ENCODE peak calls at places on chromosome 5, in four cellular contexts. One of them, this sample, is unnamed.

GRCh38 chr5:41240985-41241384 is 27.7 kb upstream of the C6 start:
- DNase-seq in CD4-positive, alpha-beta T cell: no peak
- DNase-seq in caudate nucleus: no peak
- DNase-seq in naive thymus-derived CD4-positive, alpha-beta T cell: no peak
- DNase-seq in this sample: no peak

GRCh38 chr5:42995152-42995751 is 44.9 kb downstream of the ANXA2R start:
- DNase-seq in CD4-positive, alpha-beta T cell: no peak
- DNase-seq in caudate nucleus: no peak
- DNase-seq in naive thymus-derived CD4-positive, alpha-beta T cell: no peak
- DNase-seq in this sample: peak

GRCh38 chr5:150593996-150594395 is 46.5 kb upstream of the SYNPO start:
- DNase-seq in CD4-positive, alpha-beta T cell: no peak
- DNase-seq in naive thymus-derived CD4-positive, alpha-beta T cell: no peak
- DNase-seq in caudate nucleus: no peak
- DNase-seq in this sample: no peak

GRCh38 chr5:154559398-154560276 is 81.6 kb upstream of the HAND1 start:
- DNase-seq in caudate nucleus: no peak
- DNase-seq in naive thymus-derived CD4-positive, alpha-beta T cell: no peak
- DNase-seq in CD4-positive, alpha-beta T cell: no peak
- DNase-seq in this sample: no peak

GRCh38 chr5:32563614-32564013 is 21.7 kb upstream of the SUB1 start:
- DNase-seq in CD4-positive, alpha-beta T cell: no peak
- DNase-seq in naive thymus-derived CD4-positive, alpha-beta T cell: no peak
- DNase-seq in caudate nucleus: no peak
- DNase-seq in this sample: no peak

GRCh38 chr5:177601126-177601525 is 1.2 kb downstream of the B4GALT7 start:
- DNase-seq in CD4-positive, alpha-beta T cell: no peak
- DNase-seq in naive thymus-derived CD4-positive, alpha-beta T cell: no peak
- DNase-seq in caudate nucleus: no peak
- DNase-seq in this sample: no peak

GRCh38 chr5:77926337-77926736 is 150.2 kb upstream of the TBCA start:
- DNase-seq in CD4-positive, alpha-beta T cell: no peak
- DNase-seq in naive thymus-derived CD4-positive, alpha-beta T cell: no peak
- DNase-seq in caudate nucleus: no peak
- DNase-seq in this sample: no peak

GRCh38 chr5:128121679-128122078 is 38.1 kb downstream of the SLC12A2 start:
- DNase-seq in naive thymus-derived CD4-positive, alpha-beta T cell: no peak
- DNase-seq in CD4-positive, alpha-beta T cell: no peak
- DNase-seq in caudate nucleus: no peak
- DNase-seq in this sample: peak

GRCh38 chr5:93595420-93596136 is 12.6 kb downstream of the NR2F1 start:
- DNase-seq in naive thymus-derived CD4-positive, alpha-beta T cell: no peak
- DNase-seq in caudate nucleus: no peak
- DNase-seq in CD4-positive, alpha-beta T cell: no peak
- DNase-seq in this sample: no peak

GRCh38 chr5:179293276-179293675 is 52.0 kb downstream of the ADAMTS2 start:
- DNase-seq in naive thymus-derived CD4-positive, alpha-beta T cell: no peak
- DNase-seq in caudate nucleus: no peak
- DNase-seq in CD4-positive, alpha-beta T cell: no peak
- DNase-seq in this sample: peak

GRCh38 chr5:176714067-176714466 is 66.8 kb downstream of the TSPAN17 start:
- DNase-seq in caudate nucleus: no peak
- DNase-seq in naive thymus-derived CD4-positive, alpha-beta T cell: no peak
- DNase-seq in CD4-positive, alpha-beta T cell: no peak
- DNase-seq in this sample: peak

GRCh38 chr5:168670881-168671575 is 91.9 kb upstream of the PANK3 start:
- DNase-seq in CD4-positive, alpha-beta T cell: no peak
- DNase-seq in caudate nucleus: no peak
- DNase-seq in naive thymus-derived CD4-positive, alpha-beta T cell: no peak
- DNase-seq in this sample: no peak

GRCh38 chr5:139903805-139904565 is 108.4 kb downstream of the PSD2 start:
- DNase-seq in CD4-positive, alpha-beta T cell: no peak
- DNase-seq in caudate nucleus: peak
- DNase-seq in naive thymus-derived CD4-positive, alpha-beta T cell: no peak
- DNase-seq in this sample: no peak

GRCh38 chr5:132877938-132878337 is 4.5 kb downstream of the LEAP2 start:
- DNase-seq in caudate nucleus: no peak
- DNase-seq in naive thymus-derived CD4-positive, alpha-beta T cell: no peak
- DNase-seq in CD4-positive, alpha-beta T cell: no peak
- DNase-seq in this sample: no peak

GRCh38 chr5:73908440-73908839 is 282.4 kb downstream of the ARHGEF28 start:
- DNase-seq in caudate nucleus: no peak
- DNase-seq in naive thymus-derived CD4-positive, alpha-beta T cell: no peak
- DNase-seq in CD4-positive, alpha-beta T cell: no peak
- DNase-seq in this sample: peak

GRCh38 chr5:73940026-73940425 is 314.0 kb downstream of the ARHGEF28 start:
- DNase-seq in CD4-positive, alpha-beta T cell: no peak
- DNase-seq in caudate nucleus: no peak
- DNase-seq in naive thymus-derived CD4-positive, alpha-beta T cell: no peak
- DNase-seq in this sample: no peak

GRCh38 chr5:175795959-175796358 is 75.4 kb upstream of the CPLX2 start:
- DNase-seq in naive thymus-derived CD4-positive, alpha-beta T cell: no peak
- DNase-seq in CD4-positive, alpha-beta T cell: no peak
- DNase-seq in caudate nucleus: no peak
- DNase-seq in this sample: no peak

GRCh38 chr5:1761453-1761755 is 38.2 kb downstream of the MRPL36 start:
- DNase-seq in naive thymus-derived CD4-positive, alpha-beta T cell: no peak
- DNase-seq in CD4-positive, alpha-beta T cell: no peak
- DNase-seq in caudate nucleus: no peak
- DNase-seq in this sample: no peak

GRCh38 chr5:68683632-68684035 is 410.2 kb upstream of the SLC30A5 start:
- DNase-seq in CD4-positive, alpha-beta T cell: no peak
- DNase-seq in naive thymus-derived CD4-positive, alpha-beta T cell: no peak
- DNase-seq in caudate nucleus: no peak
- DNase-seq in this sample: peak

GRCh38 chr5:136016945-136017530 is 11.8 kb upstream of the TGFBI start:
- DNase-seq in naive thymus-derived CD4-positive, alpha-beta T cell: no peak
- DNase-seq in CD4-positive, alpha-beta T cell: no peak
- DNase-seq in caudate nucleus: no peak
- DNase-seq in this sample: peak

GRCh38 chr5:125348936-125349335 is 602.5 kb upstream of the ZNF608 start:
- DNase-seq in naive thymus-derived CD4-positive, alpha-beta T cell: no peak
- DNase-seq in CD4-positive, alpha-beta T cell: no peak
- DNase-seq in caudate nucleus: no peak
- DNase-seq in this sample: no peak

GRCh38 chr5:62395210-62395950 is 8.3 kb downstream of the DIMT1 start:
- DNase-seq in caudate nucleus: no peak
- DNase-seq in CD4-positive, alpha-beta T cell: no peak
- DNase-seq in naive thymus-derived CD4-positive, alpha-beta T cell: no peak
- DNase-seq in this sample: peak

GRCh38 chr5:152546493-152546892 is 141.4 kb upstream of the NMUR2 start:
- DNase-seq in naive thymus-derived CD4-positive, alpha-beta T cell: no peak
- DNase-seq in caudate nucleus: no peak
- DNase-seq in CD4-positive, alpha-beta T cell: no peak
- DNase-seq in this sample: peak

GRCh38 chr5:92946546-92946945 is 634.5 kb downstream of the NR2F1-AS1 start:
- DNase-seq in naive thymus-derived CD4-positive, alpha-beta T cell: no peak
- DNase-seq in caudate nucleus: no peak
- DNase-seq in CD4-positive, alpha-beta T cell: no peak
- DNase-seq in this sample: no peak

GRCh38 chr5:57770029-57770428 is 287.4 kb upstream of the ACTBL2 start:
- DNase-seq in caudate nucleus: no peak
- DNase-seq in naive thymus-derived CD4-positive, alpha-beta T cell: no peak
- DNase-seq in CD4-positive, alpha-beta T cell: no peak
- DNase-seq in this sample: no peak

GRCh38 chr5:175715627-175716522 is 58.0 kb downstream of the HRH2 start:
- DNase-seq in naive thymus-derived CD4-positive, alpha-beta T cell: no peak
- DNase-seq in CD4-positive, alpha-beta T cell: no peak
- DNase-seq in caudate nucleus: no peak
- DNase-seq in this sample: no peak

GRCh38 chr5:112637343-112637742 is 100.3 kb upstream of the APC start:
- DNase-seq in naive thymus-derived CD4-positive, alpha-beta T cell: no peak
- DNase-seq in CD4-positive, alpha-beta T cell: no peak
- DNase-seq in caudate nucleus: no peak
- DNase-seq in this sample: peak

GRCh38 chr5:7868773-7869473 is at the start of the genes FASTKD3 and MTRR:
- DNase-seq in CD4-positive, alpha-beta T cell: peak
- DNase-seq in caudate nucleus: peak
- DNase-seq in naive thymus-derived CD4-positive, alpha-beta T cell: peak
- DNase-seq in this sample: peak

GRCh38 chr5:21236104-21236503 is 1248.1 kb upstream of the CDH18 start:
- DNase-seq in CD4-positive, alpha-beta T cell: no peak
- DNase-seq in caudate nucleus: no peak
- DNase-seq in naive thymus-derived CD4-positive, alpha-beta T cell: no peak
- DNase-seq in this sample: no peak

GRCh38 chr5:71938886-71939285 is 168.4 kb upstream of the MAP1B start:
- DNase-seq in CD4-positive, alpha-beta T cell: no peak
- DNase-seq in caudate nucleus: no peak
- DNase-seq in naive thymus-derived CD4-positive, alpha-beta T cell: no peak
- DNase-seq in this sample: no peak

GRCh38 chr5:158056426-158056825 is 197.5 kb upstream of the CLINT1 start:
- DNase-seq in CD4-positive, alpha-beta T cell: no peak
- DNase-seq in naive thymus-derived CD4-positive, alpha-beta T cell: no peak
- DNase-seq in caudate nucleus: no peak
- DNase-seq in this sample: peak

GRCh38 chr5:88964831-88965230 is 81.8 kb upstream of the MEF2C start:
- DNase-seq in naive thymus-derived CD4-positive, alpha-beta T cell: no peak
- DNase-seq in CD4-positive, alpha-beta T cell: no peak
- DNase-seq in caudate nucleus: no peak
- DNase-seq in this sample: no peak

GRCh38 chr5:76371955-76372319 is 31.1 kb upstream of the IQGAP2 start:
- DNase-seq in caudate nucleus: no peak
- DNase-seq in naive thymus-derived CD4-positive, alpha-beta T cell: no peak
- DNase-seq in CD4-positive, alpha-beta T cell: no peak
- DNase-seq in this sample: peak

GRCh38 chr5:93422652-93423332 is 158.2 kb downstream of the NR2F1-AS1 start:
- DNase-seq in caudate nucleus: no peak
- DNase-seq in CD4-positive, alpha-beta T cell: no peak
- DNase-seq in naive thymus-derived CD4-positive, alpha-beta T cell: no peak
- DNase-seq in this sample: no peak

GRCh38 chr5:1488882-1489680 is 34.7 kb downstream of the LPCAT1 start:
- DNase-seq in caudate nucleus: no peak
- DNase-seq in CD4-positive, alpha-beta T cell: no peak
- DNase-seq in naive thymus-derived CD4-positive, alpha-beta T cell: no peak
- DNase-seq in this sample: peak